ENCODE peak calls at places on chromosomes 6 and 20, in five cellular contexts. S, H, V, L and R are unnamed samples.

GRCh38 chr20:63503524-63503923 is 4.6 kb upstream of the EEF1A2 start:
- DNase-seq in S (no peak), H (no peak), V (no peak), L (no peak), R (no peak)

GRCh38 chr6:116363759-116364158 is 7.0 kb upstream of the DSE start:
- DNase-seq in S (no peak), H (no peak), V (no peak), L (no peak), R (no peak)

GRCh38 chr6:36246511-36247268 is 23.2 kb upstream of the PNPLA1 start:
- DNase-seq in S (no peak), H (no peak), V (no peak), L (no peak), R (no peak)

GRCh38 chr6:133544419-133544818 is 303.3 kb downstream of the EYA4 start:
- DNase-seq in S (no peak), H (no peak), V (no peak), L (no peak), R (no peak)

GRCh38 chr20:25076731-25077609 is 5.0 kb downstream of the VSX1 start:
- DNase-seq in S (no peak), H (no peak), V (peak), L (no peak), R (no peak)

GRCh38 chr6:56311086-56311485 is 63.7 kb upstream of the COL21A1 start:
- DNase-seq in S (no peak), H (no peak), V (no peak), L (no peak), R (no peak)

GRCh38 chr6:15413558-15414257 is 167.8 kb downstream of the JARID2 start:
- DNase-seq in S (no peak), H (no peak), V (no peak), L (no peak), R (no peak)

GRCh38 chr6:96002576-96002910 is 13.2 kb upstream of the FUT9 start:
- DNase-seq in S (no peak), H (no peak), V (no peak), L (no peak), R (no peak)

GRCh38 chr6:7258231-7258763 is 54.7 kb downstream of the SSR1 start:
- DNase-seq in S (no peak), H (no peak), V (no peak), L (no peak), R (no peak)

GRCh38 chr6:816510-817084 is 123.7 kb upstream of the EXOC2 start:
- DNase-seq in S (no peak), H (no peak), V (peak), L (no peak), R (no peak)

GRCh38 chr20:23203951-23204730 is 118.0 kb upstream of the CD93 start:
- DNase-seq in S (no peak), H (no peak), V (no peak), L (no peak), R (no peak)

GRCh38 chr6:160991411-160992322 is at the start of gene MAP3K4:
- DNase-seq in S (peak), H (peak), V (peak), L (peak), R (peak)

GRCh38 chr6:7135755-7136154 is 28.0 kb downstream of the RREB1 start:
- DNase-seq in S (no peak), H (no peak), V (no peak), L (no peak), R (no peak)

GRCh38 chr6:153218184-153218792 is 87.2 kb upstream of the RGS17 start:
- DNase-seq in S (no peak), H (no peak), V (no peak), L (no peak), R (no peak)

GRCh38 chr6:67933278-67933677 is 701.8 kb upstream of the ADGRB3 start:
- DNase-seq in S (no peak), H (no peak), V (no peak), L (no peak), R (no peak)

GRCh38 chr6:7188492-7188891 is 80.7 kb downstream of the RREB1 start:
- DNase-seq in S (no peak), H (no peak), V (peak), L (no peak), R (no peak)

GRCh38 chr6:154410619-154411044 is 54.0 kb upstream of the IPCEF1 start:
- DNase-seq in S (peak), H (peak), V (peak), L (peak), R (peak)

GRCh38 chr6:85078071-85078470 is 313.7 kb upstream of the TBX18 start:
- DNase-seq in S (no peak), H (no peak), V (no peak), L (no peak), R (no peak)

GRCh38 chr6:149128489-149129145 is 188.9 kb upstream of the TAB2 start:
- DNase-seq in S (peak), H (no peak), V (no peak), L (no peak), R (no peak)

GRCh38 chr20:60224914-60225313 is 266.7 kb downstream of the CDH26 start:
- DNase-seq in S (no peak), H (no peak), V (no peak), L (no peak), R (no peak)

GRCh38 chr20:21228511-21228910 is 74.6 kb upstream of the XRN2 start:
- DNase-seq in S (no peak), H (no peak), V (no peak), L (no peak), R (no peak)

GRCh38 chr6:118886641-118887040 is 7.3 kb upstream of the ASF1A start:
- DNase-seq in S (no peak), H (no peak), V (no peak), L (no peak), R (no peak)

GRCh38 chr6:1027109-1027794 is 284.6 kb upstream of the FOXQ1 start:
- DNase-seq in S (no peak), H (no peak), V (no peak), L (no peak), R (no peak)

GRCh38 chr20:6590891-6591679 is 176.4 kb upstream of the BMP2 start:
- DNase-seq in S (no peak), H (no peak), V (no peak), L (no peak), R (peak)

GRCh38 chr6:8513174-8513573 is 77.8 kb upstream of the SLC35B3 start:
- DNase-seq in S (no peak), H (no peak), V (no peak), L (no peak), R (no peak)

GRCh38 chr6:152270301-152270925 is 366.7 kb downstream of the SYNE1 start:
- DNase-seq in S (no peak), H (no peak), V (no peak), L (no peak), R (no peak)

GRCh38 chr20:61280217-61280980 is 28.3 kb downstream of the CDH4 start:
- DNase-seq in S (no peak), H (no peak), V (no peak), L (no peak), R (no peak)

GRCh38 chr6:157779705-157780604 is 43.1 kb upstream of the SNX9 start:
- DNase-seq in S (no peak), H (no peak), V (no peak), L (no peak), R (no peak)

GRCh38 chr20:61570796-61571195 is 318.7 kb downstream of the CDH4 start:
- DNase-seq in S (no peak), H (no peak), V (no peak), L (no peak), R (no peak)

GRCh38 chr6:710601-711571 is 17.9 kb upstream of the EXOC2 start:
- DNase-seq in S (peak), H (peak), V (peak), L (no peak), R (peak)

GRCh38 chr6:6599468-6599873 is 11.0 kb downstream of the LY86 start:
- DNase-seq in S (no peak), H (no peak), V (peak), L (no peak), R (no peak)

GRCh38 chr20:50724851-50725721 is 6.3 kb upstream of the PARD6B start:
- DNase-seq in S (peak), H (peak), V (peak), L (peak), R (no peak)

GRCh38 chr6:35078896-35079295 is 62.2 kb downstream of the TCP11 start:
- DNase-seq in S (no peak), H (no peak), V (no peak), L (no peak), R (no peak)

GRCh38 chr6:63636516-63636968 is 940 bp downstream of the PHF3 start:
- DNase-seq in S (peak), H (peak), V (peak), L (peak), R (peak)

GRCh38 chr6:37016995-37017394 is 11.5 kb downstream of the FGD2 start:
- DNase-seq in S (no peak), H (no peak), V (no peak), L (no peak), R (no peak)

GRCh38 chr20:2320813-2321658 is 25.2 kb downstream of the TGM3 start:
- DNase-seq in S (no peak), H (no peak), V (no peak), L (no peak), R (peak)

DNA sequence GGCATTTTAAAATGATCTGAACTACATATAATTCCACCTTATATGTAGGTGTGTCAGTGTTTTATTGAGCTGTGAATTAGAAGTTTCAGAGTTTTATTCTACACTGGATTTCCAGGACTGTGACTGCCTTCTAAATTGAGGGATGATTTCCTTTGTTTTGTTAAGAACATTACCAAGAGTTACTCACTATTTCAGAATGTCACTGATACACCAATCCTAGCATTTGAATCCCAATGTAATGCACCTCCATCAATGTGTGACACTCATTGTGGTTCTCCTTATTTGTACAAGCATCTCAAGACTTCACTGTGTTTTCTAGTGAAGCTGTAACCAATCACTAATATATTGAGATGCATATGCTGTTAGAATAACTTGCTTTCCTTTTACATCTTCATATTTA is 86.8 kb downstream of the PLCB1 start:
- DNase-seq in S (no peak), H (no peak), V (no peak), L (no peak), R (no peak)
- TF ChIP-seq POLR2A in S (no peak), H (no peak), V (no peak), L (no peak), R (no peak)

GRCh38 chr6:25125736-25126135 is 153.4 kb upstream of the CARMIL1 start:
- DNase-seq in S (peak), H (no peak), V (no peak), L (no peak), R (no peak)
- TF ChIP-seq POLR2A in S (no peak), H (no peak), V (no peak), L (no peak), R (no peak)

GRCh38 chr6:12289655-12290489 is at the start of gene EDN1:
- DNase-seq in S (peak), H (peak), V (peak), L (peak), R (peak)
- TF ChIP-seq POLR2A in S (peak), H (peak), V (peak), L (peak), R (peak)

GRCh38 chr20:38128691-38129090 is 36.4 kb downstream of the TGM2 start:
- DNase-seq in S (peak), H (peak), V (no peak), L (no peak), R (no peak)

GRCh38 chr20:38126146-38126912 is 38.7 kb downstream of the TGM2 start:
- DNase-seq in S (peak), H (peak), V (no peak), L (no peak), R (no peak)

GRCh38 chr20:38125157-38126056 is 39.7 kb downstream of the TGM2 start:
- DNase-seq in S (peak), H (peak), V (peak), L (peak), R (peak)

GRCh38 chr20:38127920-38128528 is 37.0 kb downstream of the TGM2 start:
- DNase-seq in S (peak), H (peak), V (no peak), L (no peak), R (no peak)

GRCh38 chr20:38127011-38127621 is 38.0 kb downstream of the TGM2 start:
- DNase-seq in S (peak), H (peak), V (peak), L (no peak), R (no peak)
- TF ChIP-seq POLR2A in S (no peak), H (no peak), V (no peak), L (no peak), R (no peak)

GRCh38 chr6:159686697-159687096 is 6.3 kb downstream of the SOD2 start:
- DNase-seq in S (no peak), H (no peak), V (no peak), L (no peak), R (no peak)
- TF ChIP-seq POLR2A in S (no peak), H (no peak), V (no peak), L (no peak), R (no peak)

DNA sequence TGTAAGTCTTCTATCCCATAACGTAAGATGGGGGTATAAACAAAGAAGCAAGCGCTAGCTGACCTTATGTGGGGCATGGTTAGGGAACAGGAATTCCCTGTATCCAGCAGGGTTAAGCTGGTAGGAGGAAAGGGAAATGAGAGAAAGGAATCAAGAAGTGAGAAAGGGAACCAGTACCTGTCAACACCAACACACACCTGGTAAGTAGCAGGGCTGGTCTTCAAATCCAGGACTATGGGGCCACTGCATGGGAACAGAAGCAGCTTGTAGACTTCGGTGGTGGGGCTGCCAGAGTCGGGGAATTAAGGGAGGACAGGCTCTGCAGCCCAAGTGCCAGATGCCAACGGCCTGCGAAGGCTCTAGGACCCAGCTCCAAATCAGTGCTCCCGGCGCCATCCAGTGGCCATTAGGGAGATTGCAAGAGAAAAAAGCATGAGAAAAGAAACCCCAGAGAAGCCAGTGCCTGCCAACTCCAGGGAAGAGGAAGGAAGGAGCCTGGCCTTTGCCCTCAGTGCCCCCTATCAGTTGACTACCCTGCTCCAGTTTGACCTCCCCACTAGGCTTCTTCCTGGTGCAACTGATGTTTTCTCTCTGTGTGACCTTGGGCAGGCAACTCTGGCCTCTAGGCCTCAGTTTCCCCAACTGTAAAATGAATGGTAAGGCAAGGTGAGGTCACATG is 15.8 kb upstream of the RBPJL start:
- DNase-seq in S (peak), H (peak), V (peak), L (peak), R (peak)
- TF ChIP-seq POLR2A in S (no peak), H (no peak), V (no peak), L (no peak), R (no peak)

DNA sequence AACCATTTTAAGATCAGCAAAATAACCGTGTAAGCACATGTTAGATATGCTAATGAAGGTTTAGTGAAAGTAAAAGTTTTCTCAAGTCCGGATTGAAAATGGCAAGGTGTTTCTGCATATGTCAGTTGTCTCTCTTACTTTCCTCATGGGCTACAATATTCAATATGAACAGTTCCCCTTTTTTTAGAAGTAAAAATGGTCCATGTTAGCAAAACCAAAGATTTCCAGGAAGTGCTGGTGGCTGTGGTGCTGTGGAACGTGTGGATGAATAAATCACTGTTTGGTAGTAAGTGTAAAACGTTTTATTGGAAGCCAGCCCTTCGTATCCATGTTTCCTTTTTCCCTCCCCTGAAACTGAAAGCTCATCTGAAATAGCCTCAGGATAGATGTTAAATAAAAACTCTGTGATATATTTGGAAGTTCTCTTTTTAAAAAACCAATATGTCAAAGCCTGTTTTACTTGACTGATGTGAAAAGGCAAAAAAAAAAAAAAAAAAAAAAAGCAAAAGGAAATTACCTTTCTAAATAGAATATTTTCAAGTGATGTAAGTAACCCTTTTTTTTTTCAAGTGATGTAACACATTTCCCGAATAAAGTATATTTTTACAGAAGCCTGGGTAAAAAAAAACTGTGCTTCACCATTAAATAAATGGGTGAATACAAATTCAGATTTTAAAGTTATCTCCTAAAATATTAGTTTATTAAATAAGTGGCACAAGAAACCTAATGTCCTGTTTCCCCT is 41.9 kb downstream of the PLEKHG1 start:
- DNase-seq in S (no peak), H (no peak), V (peak), L (no peak), R (no peak)
- TF ChIP-seq POLR2A in S (no peak), H (no peak), V (no peak), L (no peak), R (no peak)

GRCh38 chr6:31144970-31145340 is 6.1 kb upstream of the PSORS1C2 start:
- DNase-seq in S (no peak), H (no peak), V (no peak), L (no peak), R (no peak)
- TF ChIP-seq POLR2A in S (no peak), H (no peak), V (no peak), L (no peak), R (no peak)